ENCODE peak calls at places on chromosomes 4 and X, in seven cellular contexts. Q is upper lobe of right lung, B is uterus, R is ovary, U is astrocyte, J is cardiac muscle cell, O is left ventricle myocardium inferior. Y is an unnamed sample. For H3K4me1, the result is how much of the 10 kb centered on the place peaks cover.

GRCh38 chrX:150942958-150943594 is 40.1 kb upstream of the HMGB3 start:
- DNase-seq in B (no peak), O (no peak), R (no peak), Q (no peak), U (no peak), J (no peak), Y (no peak)

GRCh38 chr4:17624821-17625220 is 10.4 kb downstream of the MED28 start:
- DNase-seq in O (no peak), B (no peak), R (no peak), Q (no peak), J (no peak), U (no peak), Y (no peak)

GRCh38 chr4:110533940-110534339 is 58.0 kb downstream of the ENPEP start:
- DNase-seq in J (peak), U (peak), B (no peak), O (no peak), Q (no peak), R (no peak), Y (no peak)

GRCh38 chr4:103026868-103027267 is 7.4 kb upstream of the SLC9B1 start:
- DNase-seq in B (no peak), O (no peak), R (no peak), U (no peak), Q (no peak), J (no peak), Y (no peak)

GRCh38 chr4:2686379-2687265 is 69.5 kb downstream of the TNIP2 start:
- DNase-seq in R (no peak), J (no peak), U (no peak), B (no peak), O (no peak), Q (no peak), Y (no peak)

GRCh38 chr4:6992728-6993655 is 50.2 kb upstream of the TADA2B start:
- DNase-seq in U (peak), J (no peak), R (no peak), B (no peak), O (no peak), Q (no peak), Y (no peak)

GRCh38 chrX:22686138-22686541 is 313.6 kb upstream of the DDX53 start:
- DNase-seq in R (no peak), U (peak), O (peak), Q (no peak), B (no peak), J (peak), Y (peak)

GRCh38 chr4:142416121-142416520 is 430.0 kb downstream of the INPP4B start:
- DNase-seq in B (no peak), R (no peak), Q (no peak), U (peak), O (no peak), J (peak), Y (no peak)

GRCh38 chr4:23680616-23681518 is 209.0 kb downstream of the PPARGC1A start:
- DNase-seq in B (no peak), J (peak), U (peak), Q (no peak), R (no peak), O (no peak), Y (no peak)

GRCh38 chr4:16205298-16206164 is 20.7 kb downstream of the TAPT1 start:
- DNase-seq in B (no peak), R (no peak), Q (no peak), O (no peak), U (no peak), J (peak), Y (no peak)

GRCh38 chrX:46381630-46382029 is 163.6 kb downstream of the ZNF674 start:
- DNase-seq in Q (no peak), O (no peak), U (peak), R (no peak), J (peak), B (no peak), Y (no peak)

GRCh38 chr4:139934786-139935330 is 219.1 kb downstream of the MAML3 start:
- DNase-seq in R (no peak), O (no peak), U (no peak), J (no peak), Q (no peak), B (no peak), Y (no peak)

GRCh38 chrX:15973299-15973698 is 118.7 kb upstream of the AP1S2 start:
- DNase-seq in B (no peak), J (peak), U (peak), Q (no peak), O (no peak), R (no peak), Y (no peak)

GRCh38 chrX:661154-661553 is 30.6 kb downstream of the SHOX start:
- DNase-seq in B (no peak), J (no peak), U (no peak), R (no peak), O (no peak), Q (no peak), Y (no peak)

GRCh38 chr4:169976951-169977350 is 49.2 kb downstream of the MFAP3L start:
- DNase-seq in O (no peak), Q (no peak), R (no peak), B (no peak), J (no peak), U (no peak), Y (no peak)

GRCh38 chr4:111510535-111510934 is 634.7 kb upstream of the FAM241A start:
- DNase-seq in Q (no peak), J (no peak), U (peak), R (no peak), B (no peak), O (no peak), Y (no peak)

GRCh38 chr4:128162434-128162833 is 101.3 kb downstream of the LARP1B start:
- DNase-seq in O (no peak), U (peak), J (no peak), Q (no peak), B (no peak), R (no peak), Y (no peak)

GRCh38 chr4:37977471-37978452 is 17.6 kb downstream of the PTTG2 start:
- DNase-seq in U (peak), Q (peak), B (peak), R (peak), O (peak), J (peak), Y (peak)

GRCh38 chr4:36255575-36255974 is 11.3 kb upstream of the ARAP2 start:
- DNase-seq in O (no peak), J (no peak), Q (no peak), U (no peak), B (no peak), R (no peak), Y (no peak)

GRCh38 chr4:110618091-110619000 is 4.5 kb downstream of the PITX2 start:
- DNase-seq in R (no peak), B (no peak), O (no peak), U (no peak), J (no peak), Q (no peak), Y (peak)

GRCh38 chr4:1207157-1207470 is 34.7 kb upstream of the SPON2 start:
- DNase-seq in U (no peak), Q (peak), R (peak), J (no peak), B (no peak), O (peak), Y (peak)

GRCh38 chr4:124018383-124019317 is 622.1 kb downstream of the SPRY1 start:
- DNase-seq in J (peak), B (peak), O (peak), U (peak), R (no peak), Q (no peak), Y (peak)

GRCh38 chr4:169975837-169976796 is 50.1 kb downstream of the MFAP3L start:
- DNase-seq in O (no peak), Q (no peak), U (no peak), R (no peak), J (no peak), B (no peak), Y (no peak)

GRCh38 chr4:30776921-30777415 is 56.8 kb downstream of the PCDH7 start:
- DNase-seq in J (no peak), Q (no peak), R (no peak), U (peak), B (no peak), O (no peak), Y (no peak)

GRCh38 chr4:158161561-158162354 is 11.1 kb downstream of the GASK1B start:
- DNase-seq in U (peak), R (no peak), J (peak), O (no peak), B (peak), Q (no peak), Y (no peak)

GRCh38 chrX:79268788-79269187 is 98.3 kb downstream of the ITM2A start:
- DNase-seq in Q (no peak), B (no peak), U (no peak), O (no peak), R (no peak), J (peak), Y (no peak)

GRCh38 chr4:19693949-19694597 is 557.6 kb upstream of the SLIT2 start:
- DNase-seq in R (no peak), U (no peak), Q (no peak), J (peak), B (peak), O (no peak), Y (no peak)

GRCh38 chrX:74613350-74614192 is 853 bp downstream of the RLIM start:
- DNase-seq in B (no peak), Q (no peak), R (peak), O (no peak), U (peak), J (peak), Y (peak)

GRCh38 chrX:15350329-15350996 is 15.1 kb upstream of the PIGA start:
- DNase-seq in J (peak), Q (no peak), U (no peak), R (no peak), B (no peak), O (no peak), Y (no peak)

GRCh38 chrX:70769659-70770232 is 138.8 kb downstream of the TEX11 start:
- DNase-seq in Q (no peak), O (no peak), R (no peak), B (no peak), U (no peak), J (peak), Y (no peak)

GRCh38 chr4:4388836-4389575 is 2.1 kb downstream of the NSG1 start:
- DNase-seq in J (no peak), Q (no peak), U (no peak), O (no peak), R (no peak), B (no peak), Y (peak)

GRCh38 chr4:71074452-71075299 is 81.2 kb downstream of the DCK start:
- DNase-seq in R (no peak), B (no peak), O (no peak), U (no peak), Q (no peak), J (no peak), Y (no peak)

GRCh38 chr4:7547368-7548040 is 112.8 kb upstream of the PSAPL1 start:
- DNase-seq in U (no peak), Q (no peak), O (no peak), B (no peak), R (no peak), J (no peak), Y (peak)

GRCh38 chr4:113069212-113069892 is 19.9 kb downstream of the ANK2 start:
- DNase-seq in O (no peak), B (no peak), U (no peak), Q (no peak), J (no peak), R (no peak), Y (no peak)

GRCh38 chrX:103520391-103520790 is 1.1 kb upstream of the RAB40A start:
- DNase-seq in B (no peak), J (peak), O (no peak), Q (no peak), R (no peak), U (peak), Y (no peak)

GRCh38 chrX:137432609-137433008 is 133.3 kb upstream of the ZIC3 start:
- DNase-seq in R (no peak), J (no peak), O (no peak), B (no peak), U (no peak), Q (no peak), Y (no peak)

GRCh38 chr4:40209401-40209800 is 12.6 kb downstream of the RHOH start:
- DNase-seq in B (no peak), R (no peak), U (no peak), J (no peak), O (no peak), Q (no peak), Y (no peak)
- H3K4me1 ChIP-seq in B (under half), R (under half), U (under half), J (under half), O (under half), Q (under half), Y (under half)

GRCh38 chrX:9182041-9182440 is 148.1 kb upstream of the FAM9B start:
- DNase-seq in O (no peak), Q (no peak), J (no peak), R (no peak), U (no peak), B (no peak), Y (no peak)

GRCh38 chrX:9180623-9181022 is 146.7 kb upstream of the FAM9B start:
- DNase-seq in U (no peak), B (no peak), Q (no peak), R (no peak), J (no peak), O (no peak), Y (no peak)

GRCh38 chrX:9188117-9188516 is 154.2 kb upstream of the FAM9B start:
- DNase-seq in R (no peak), O (no peak), Q (no peak), B (no peak), J (no peak), U (no peak), Y (no peak)

GRCh38 chrX:9184231-9184630 is 150.3 kb upstream of the FAM9B start:
- DNase-seq in R (no peak), B (no peak), U (no peak), Q (no peak), J (no peak), O (no peak), Y (no peak)

DNA sequence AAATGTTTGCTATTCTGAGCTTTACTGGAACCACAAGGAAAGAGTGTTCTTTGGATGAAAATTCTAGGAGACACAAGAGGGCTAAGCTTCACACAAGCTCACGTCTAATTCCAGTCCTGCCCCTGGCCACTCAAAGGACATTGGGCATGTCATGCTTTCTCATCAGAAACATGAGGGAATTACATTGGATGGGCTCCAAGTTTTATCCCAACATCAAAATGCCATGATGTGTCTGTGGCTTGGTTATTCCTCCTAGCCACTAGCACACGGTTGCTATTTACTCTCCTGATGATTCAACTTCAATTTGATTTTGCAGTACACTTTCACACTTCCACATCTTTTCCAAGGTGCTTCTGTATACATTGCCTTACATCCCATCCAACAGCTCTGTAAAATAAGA is 149.6 kb upstream of the FAM9B start:
- DNase-seq in B (no peak), U (no peak), R (no peak), J (no peak), Q (no peak), O (no peak), Y (no peak)
- TF ChIP-seq CTCF in B (no peak), U (no peak), R (no peak), J (no peak), Q (no peak), O (no peak), Y (no peak)

GRCh38 chrX:12867746-12868145 is 874 bp downstream of the TLR7 start:
- DNase-seq in U (no peak), J (no peak), R (no peak), O (no peak), B (no peak), Q (no peak), Y (no peak)
- H3K4me3 ChIP-seq in U (no peak), J (no peak), R (no peak), O (no peak), B (no peak), Q (no peak), Y (no peak)

DNA sequence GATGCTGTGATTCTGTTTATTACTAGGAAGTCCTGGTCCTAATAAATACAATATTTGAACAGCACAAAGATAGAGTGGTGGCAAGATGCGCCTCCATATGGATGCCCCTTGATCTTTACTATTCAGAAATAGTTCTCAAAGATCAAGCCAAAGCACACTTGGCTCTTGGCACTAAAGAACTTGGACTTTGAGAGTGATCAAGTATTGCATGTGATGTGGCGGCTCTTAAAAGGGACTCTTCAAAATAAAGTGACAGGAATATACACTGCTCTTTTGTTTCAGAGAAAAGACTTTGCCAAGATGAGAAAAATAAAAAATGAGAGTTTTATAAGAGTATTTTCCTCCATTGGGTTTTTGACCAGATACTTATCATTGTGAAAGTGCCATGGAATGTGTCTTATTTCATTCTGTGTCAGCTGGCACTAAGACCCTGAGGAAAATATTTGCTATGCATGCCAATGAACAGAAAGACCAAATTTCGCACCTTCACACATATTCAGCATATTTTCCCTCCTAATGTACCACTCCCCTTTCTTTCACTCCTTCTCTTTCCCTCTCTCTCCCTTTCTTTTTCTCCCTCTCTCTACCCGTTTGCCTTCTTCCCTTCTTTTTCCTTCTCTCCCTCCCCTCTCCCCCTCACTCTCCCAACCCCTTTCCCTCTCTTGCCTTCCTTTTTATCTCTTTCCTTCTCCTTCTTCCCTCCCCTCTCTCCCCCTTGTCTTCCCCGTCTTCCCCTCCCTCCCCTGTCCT is 35.1 kb downstream of the ARHGAP24 start:
- DNase-seq in J (no peak), B (no peak), R (no peak), O (no peak), Q (no peak), U (no peak), Y (no peak)
- H3K4me1 ChIP-seq in J (under half), B (under half), R (under half), O (under half), Q (under half), U (under half), Y (under half)

GRCh38 chrX:19225906-19226305 is 103.6 kb upstream of the ADGRG2 start:
- DNase-seq in R (no peak), B (no peak), U (no peak), O (no peak), Q (no peak), J (peak), Y (no peak)
- TF ChIP-seq CTCF in R (no peak), B (no peak), U (no peak), O (peak), Q (no peak), J (no peak), Y (no peak)

DNA sequence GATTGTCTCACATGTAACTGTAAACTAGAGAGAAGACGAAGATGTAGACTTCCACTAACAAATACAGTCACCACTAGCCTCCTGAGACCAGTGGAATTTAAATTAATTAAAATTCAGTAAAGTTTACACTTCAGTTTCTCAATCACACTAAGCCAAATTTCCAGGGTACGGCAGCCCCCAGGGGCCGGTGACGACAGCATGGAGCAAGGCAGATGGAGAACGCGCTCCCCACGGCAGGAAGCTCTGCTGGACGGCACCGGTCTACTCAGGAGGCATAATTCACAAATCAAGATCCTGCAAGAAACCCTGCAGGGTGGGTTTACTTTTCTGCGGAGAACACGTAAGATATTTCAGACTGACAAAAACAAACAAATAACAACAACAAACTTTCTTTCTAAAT is 80.7 kb downstream of the FAT1 start:
- DNase-seq in R (no peak), J (no peak), O (peak), U (no peak), Q (no peak), B (no peak), Y (no peak)
- H3K4me3 ChIP-seq in R (no peak), J (no peak), O (no peak), U (no peak), Q (no peak), B (no peak), Y (no peak)